ENCODE peak calls at places on chromosomes 4 and X, in seven cellular contexts. O is fibroblast of mammary gland, Q is tibial nerve, H is pancreas, C is ovary, D is fibroblast of pulmonary artery, E is right cardiac atrium. B is an unnamed sample.

GRCh38 chr4:42397256-42397634 is at the start of gene SHISA3:
- DNase-seq in O (peak), Q (no peak), H (no peak), C (no peak), D (peak), E (peak), B (no peak)

GRCh38 chr4:121308328-121308663 is 72.5 kb downstream of the QRFPR start:
- DNase-seq in O (no peak), Q (no peak), H (no peak), C (no peak), D (no peak), E (no peak), B (no peak)

GRCh38 chr4:75484195-75484594 is 30.0 kb downstream of the RCHY1 start:
- DNase-seq in O (no peak), Q (no peak), H (no peak), C (no peak), D (no peak), E (no peak), B (no peak)

GRCh38 chrX:111181883-111182400 is 86.0 kb downstream of the PAK3 start:
- DNase-seq in O (no peak), Q (no peak), H (no peak), C (no peak), D (no peak), E (no peak), B (no peak)

GRCh38 chrX:13864264-13864663 is 47.4 kb upstream of the GPM6B start:
- DNase-seq in O (peak), Q (no peak), H (no peak), C (no peak), D (peak), E (no peak), B (no peak)

GRCh38 chrX:47361538-47362511 is 8.6 kb upstream of the ZNF157 start:
- DNase-seq in O (peak), Q (peak), H (peak), C (peak), D (peak), E (peak), B (peak)

GRCh38 chr4:114727426-114727825 is 128.8 kb downstream of the UGT8 start:
- DNase-seq in O (no peak), Q (no peak), H (no peak), C (no peak), D (no peak), E (no peak), B (no peak)

GRCh38 chrX:20988118-20988517 is 386.1 kb upstream of the CNKSR2 start:
- DNase-seq in O (peak), Q (no peak), H (no peak), C (no peak), D (peak), E (no peak), B (no peak)

GRCh38 chr4:75714681-75715080 is 9.7 kb upstream of the USO1 start:
- DNase-seq in O (no peak), Q (no peak), H (no peak), C (no peak), D (no peak), E (no peak), B (no peak)

GRCh38 chr4:95084584-95084983 is 326.8 kb downstream of the BMPR1B start:
- DNase-seq in O (no peak), Q (no peak), H (no peak), C (no peak), D (no peak), E (no peak), B (no peak)

GRCh38 chr4:66023061-66023460 is 352.8 kb upstream of the EPHA5 start:
- DNase-seq in O (no peak), Q (no peak), H (no peak), C (no peak), D (no peak), E (no peak), B (no peak)

GRCh38 chr4:104571341-104571740 is 76.6 kb upstream of the CXXC4 start:
- DNase-seq in O (no peak), Q (no peak), H (no peak), C (no peak), D (no peak), E (no peak), B (no peak)

DNA sequence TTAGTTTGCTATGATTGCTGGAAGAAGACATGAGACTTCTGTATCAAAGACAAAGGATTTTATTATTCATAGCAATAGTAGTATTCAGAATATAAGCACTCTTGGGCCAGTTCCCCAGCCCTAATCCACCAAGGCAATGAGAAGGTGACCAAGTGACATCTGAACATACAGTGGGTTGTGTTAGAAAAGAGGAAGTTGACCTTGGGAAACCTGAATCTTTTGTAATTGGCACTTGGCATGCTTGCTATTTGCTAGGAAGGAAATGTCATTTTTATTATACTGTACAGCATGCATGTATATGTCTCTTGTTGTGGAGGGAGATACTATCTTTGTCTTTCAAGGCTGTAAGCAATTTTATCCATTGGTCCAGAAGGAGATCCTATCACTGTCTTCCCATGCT is 216.1 kb upstream of the FAT1 start:
- DNase-seq in O (no peak), Q (no peak), H (no peak), C (no peak), D (no peak), E (no peak), B (no peak)
- H3K4me3 ChIP-seq in O (no peak), Q (no peak), H (no peak), C (no peak), D (no peak), E (no peak), B (no peak)

GRCh38 chrX:129783176-129783776 is 3.5 kb downstream of the SASH3 start:
- DNase-seq in O (no peak), Q (no peak), H (no peak), C (no peak), D (no peak), E (no peak), B (no peak)

GRCh38 chrX:129782706-129783105 is 3.0 kb downstream of the SASH3 start:
- DNase-seq in O (no peak), Q (no peak), H (no peak), C (no peak), D (no peak), E (no peak), B (no peak)

GRCh38 chrX:129780441-129781105 is 824 bp downstream of the SASH3 start:
- DNase-seq in O (no peak), Q (no peak), H (no peak), C (no peak), D (no peak), E (no peak), B (no peak)

GRCh38 chrX:129781134-129782014 is 1.6 kb downstream of the SASH3 start:
- DNase-seq in O (no peak), Q (no peak), H (no peak), C (no peak), D (no peak), E (peak), B (no peak)

DNA sequence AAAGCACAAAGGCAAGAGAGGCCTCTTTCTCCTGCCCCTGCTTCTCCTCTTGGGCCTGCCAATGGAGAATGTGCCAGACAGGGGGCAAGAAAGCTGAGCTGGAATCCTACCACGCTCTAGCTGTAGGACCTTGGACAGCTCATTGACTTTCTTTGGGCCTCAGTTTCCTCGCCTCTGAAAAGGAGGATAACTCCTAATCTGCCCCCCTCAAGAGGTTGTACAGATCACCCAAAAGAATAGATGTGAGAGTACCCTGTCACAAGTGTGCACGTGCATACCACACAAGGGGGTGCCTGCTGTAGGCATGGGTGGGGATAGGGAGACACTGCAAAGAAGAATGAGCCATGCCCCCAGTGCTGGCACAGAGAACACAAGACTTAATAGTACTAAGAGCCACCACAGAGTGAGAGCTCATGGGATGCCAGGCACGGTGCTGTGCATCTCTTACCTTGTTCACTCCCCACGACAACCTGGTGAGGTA is 2.3 kb downstream of the SASH3 start:
- DNase-seq in O (no peak), Q (no peak), H (no peak), C (no peak), D (no peak), E (no peak), B (no peak)
- H3K4me3 ChIP-seq in O (no peak), Q (no peak), H (peak), C (no peak), D (no peak), E (no peak), B (no peak)

DNA sequence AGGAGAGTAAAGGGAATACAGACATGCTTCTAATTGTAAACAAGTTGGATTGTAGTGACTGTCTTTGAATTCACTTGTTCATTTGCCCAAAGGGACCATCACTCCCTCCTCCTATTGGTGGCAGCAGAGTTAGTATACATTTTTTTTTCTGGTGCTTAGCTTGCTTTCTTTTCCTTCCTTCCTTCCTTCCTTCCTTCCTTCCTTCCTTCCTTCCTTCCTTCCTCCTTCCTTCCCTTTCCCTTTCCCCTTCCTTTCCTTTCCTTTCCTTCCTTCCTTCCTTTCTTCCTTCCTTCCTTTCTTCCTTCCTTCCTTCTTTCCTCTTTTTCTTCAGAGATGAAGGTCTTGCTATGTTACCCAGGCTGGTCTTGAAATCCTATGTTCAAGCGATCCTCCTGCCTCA is 94.8 kb upstream of the ATP6AP2 start:
- DNase-seq in O (no peak), Q (no peak), H (no peak), C (no peak), D (no peak), E (no peak), B (no peak)
- H3K4me3 ChIP-seq in O (no peak), Q (no peak), H (no peak), C (no peak), D (no peak), E (no peak), B (no peak)

GRCh38 chrX:37781808-37782207 is 1.9 kb downstream of the CYBB start:
- DNase-seq in O (no peak), Q (no peak), H (no peak), C (no peak), D (no peak), E (no peak), B (no peak)

GRCh38 chrX:37783284-37783683 is 3.4 kb downstream of the CYBB start:
- DNase-seq in O (no peak), Q (no peak), H (no peak), C (no peak), D (no peak), E (peak), B (no peak)

GRCh38 chrX:37776987-37777325 is 2.9 kb upstream of the CYBB start:
- DNase-seq in O (no peak), Q (no peak), H (no peak), C (no peak), D (no peak), E (no peak), B (no peak)

GRCh38 chrX:37776283-37776986 is 3.4 kb upstream of the CYBB start:
- DNase-seq in O (no peak), Q (no peak), H (no peak), C (no peak), D (no peak), E (no peak), B (no peak)

GRCh38 chrX:37779857-37780256 is at the start of gene CYBB:
- DNase-seq in O (no peak), Q (no peak), H (no peak), C (no peak), D (no peak), E (no peak), B (no peak)
- H3K4me3 ChIP-seq in O (no peak), Q (no peak), H (no peak), C (no peak), D (no peak), E (no peak), B (no peak)

GRCh38 chr4:93996895-93997294 is 168.3 kb downstream of the ATOH1 start:
- DNase-seq in O (no peak), Q (no peak), H (no peak), C (no peak), D (no peak), E (no peak), B (no peak)

GRCh38 chr4:93994175-93994994 is 165.8 kb downstream of the ATOH1 start:
- DNase-seq in O (no peak), Q (no peak), H (no peak), C (no peak), D (no peak), E (no peak), B (no peak)
- H3K4me3 ChIP-seq in O (no peak), Q (no peak), H (no peak), C (no peak), D (no peak), E (no peak), B (no peak)